ENCODE peak calls at places on chromosomes 5 and 9, in six cellular contexts. One of them, this sample, is unnamed.

GRCh38 chr9:128916204-128916603 is 4.6 kb upstream of the PHYHD1 start:
- DNase-seq in epithelial cell of esophagus: peak
- DNase-seq in kidney tubule cell: no peak
- DNase-seq in activated T-cell treated with anti-CD3 and anti-CD28 coated beads for 48 hours: no peak
- DNase-seq in activated CD4-positive, alpha-beta T cell treated with anti-CD3 and anti-CD28 coated beads for 48 hours: no peak
- DNase-seq in NCI-H2107: no peak
- DNase-seq in this sample: no peak

GRCh38 chr5:73735032-73735734 is 109.2 kb downstream of the ARHGEF28 start:
- DNase-seq in epithelial cell of esophagus: no peak
- DNase-seq in NCI-H2107: no peak
- DNase-seq in activated CD4-positive, alpha-beta T cell treated with anti-CD3 and anti-CD28 coated beads for 48 hours: no peak
- DNase-seq in kidney tubule cell: no peak
- DNase-seq in activated T-cell treated with anti-CD3 and anti-CD28 coated beads for 48 hours: no peak
- DNase-seq in this sample: no peak

GRCh38 chr5:58999804-59000595 is 417.1 kb downstream of the RAB3C start:
- DNase-seq in activated CD4-positive, alpha-beta T cell treated with anti-CD3 and anti-CD28 coated beads for 48 hours: no peak
- DNase-seq in kidney tubule cell: no peak
- DNase-seq in NCI-H2107: no peak
- DNase-seq in activated T-cell treated with anti-CD3 and anti-CD28 coated beads for 48 hours: no peak
- DNase-seq in epithelial cell of esophagus: no peak
- DNase-seq in this sample: no peak

GRCh38 chr5:139138790-139139189 is 59.4 kb downstream of the SIL1 start:
- DNase-seq in epithelial cell of esophagus: peak
- DNase-seq in kidney tubule cell: peak
- DNase-seq in activated T-cell treated with anti-CD3 and anti-CD28 coated beads for 48 hours: no peak
- DNase-seq in activated CD4-positive, alpha-beta T cell treated with anti-CD3 and anti-CD28 coated beads for 48 hours: no peak
- DNase-seq in NCI-H2107: peak
- DNase-seq in this sample: peak

GRCh38 chr9:72280913-72281500 is 84.0 kb downstream of the ZFAND5 start:
- DNase-seq in NCI-H2107: peak
- DNase-seq in epithelial cell of esophagus: peak
- DNase-seq in activated CD4-positive, alpha-beta T cell treated with anti-CD3 and anti-CD28 coated beads for 48 hours: peak
- DNase-seq in kidney tubule cell: peak
- DNase-seq in activated T-cell treated with anti-CD3 and anti-CD28 coated beads for 48 hours: peak
- DNase-seq in this sample: peak

GRCh38 chr5:23776684-23777083 is 269.3 kb downstream of the PRDM9 start:
- DNase-seq in epithelial cell of esophagus: no peak
- DNase-seq in activated T-cell treated with anti-CD3 and anti-CD28 coated beads for 48 hours: no peak
- DNase-seq in kidney tubule cell: no peak
- DNase-seq in NCI-H2107: no peak
- DNase-seq in activated CD4-positive, alpha-beta T cell treated with anti-CD3 and anti-CD28 coated beads for 48 hours: no peak
- DNase-seq in this sample: no peak

GRCh38 chr9:135136991-135137390 is 49.5 kb downstream of the OLFM1 start:
- DNase-seq in activated CD4-positive, alpha-beta T cell treated with anti-CD3 and anti-CD28 coated beads for 48 hours: no peak
- DNase-seq in epithelial cell of esophagus: no peak
- DNase-seq in kidney tubule cell: no peak
- DNase-seq in NCI-H2107: no peak
- DNase-seq in activated T-cell treated with anti-CD3 and anti-CD28 coated beads for 48 hours: no peak
- DNase-seq in this sample: no peak

GRCh38 chr5:113093561-113093960 is 117.0 kb downstream of the DCP2 start:
- DNase-seq in kidney tubule cell: peak
- DNase-seq in activated T-cell treated with anti-CD3 and anti-CD28 coated beads for 48 hours: no peak
- DNase-seq in epithelial cell of esophagus: peak
- DNase-seq in activated CD4-positive, alpha-beta T cell treated with anti-CD3 and anti-CD28 coated beads for 48 hours: no peak
- DNase-seq in NCI-H2107: no peak
- DNase-seq in this sample: no peak

GRCh38 chr5:41193462-41194166 is 19.7 kb downstream of the C6 start:
- DNase-seq in NCI-H2107: no peak
- DNase-seq in epithelial cell of esophagus: peak
- DNase-seq in activated CD4-positive, alpha-beta T cell treated with anti-CD3 and anti-CD28 coated beads for 48 hours: no peak
- DNase-seq in kidney tubule cell: peak
- DNase-seq in activated T-cell treated with anti-CD3 and anti-CD28 coated beads for 48 hours: no peak
- DNase-seq in this sample: peak

GRCh38 chr5:115816226-115817042 is at the start of gene CDO1:
- DNase-seq in NCI-H2107: no peak
- DNase-seq in epithelial cell of esophagus: peak
- DNase-seq in activated T-cell treated with anti-CD3 and anti-CD28 coated beads for 48 hours: peak
- DNase-seq in activated CD4-positive, alpha-beta T cell treated with anti-CD3 and anti-CD28 coated beads for 48 hours: peak
- DNase-seq in kidney tubule cell: peak
- DNase-seq in this sample: no peak

GRCh38 chr5:138967806-138968448 is 92.8 kb upstream of the LRRTM2 start:
- DNase-seq in kidney tubule cell: peak
- DNase-seq in activated T-cell treated with anti-CD3 and anti-CD28 coated beads for 48 hours: no peak
- DNase-seq in epithelial cell of esophagus: no peak
- DNase-seq in NCI-H2107: no peak
- DNase-seq in activated CD4-positive, alpha-beta T cell treated with anti-CD3 and anti-CD28 coated beads for 48 hours: no peak
- DNase-seq in this sample: peak

GRCh38 chr9:125025584-125025983 is 84.7 kb upstream of the GOLGA1 start:
- DNase-seq in epithelial cell of esophagus: peak
- DNase-seq in kidney tubule cell: no peak
- DNase-seq in activated T-cell treated with anti-CD3 and anti-CD28 coated beads for 48 hours: no peak
- DNase-seq in activated CD4-positive, alpha-beta T cell treated with anti-CD3 and anti-CD28 coated beads for 48 hours: no peak
- DNase-seq in NCI-H2107: no peak
- DNase-seq in this sample: no peak

GRCh38 chr5:181099453-181100086 is 31.4 kb downstream of the OR2V1 start:
- DNase-seq in activated T-cell treated with anti-CD3 and anti-CD28 coated beads for 48 hours: no peak
- DNase-seq in epithelial cell of esophagus: no peak
- DNase-seq in NCI-H2107: no peak
- DNase-seq in activated CD4-positive, alpha-beta T cell treated with anti-CD3 and anti-CD28 coated beads for 48 hours: no peak
- DNase-seq in kidney tubule cell: no peak
- DNase-seq in this sample: no peak

GRCh38 chr9:98989036-98990000 is 45.6 kb downstream of the COL15A1 start:
- DNase-seq in epithelial cell of esophagus: peak
- DNase-seq in activated T-cell treated with anti-CD3 and anti-CD28 coated beads for 48 hours: no peak
- DNase-seq in activated CD4-positive, alpha-beta T cell treated with anti-CD3 and anti-CD28 coated beads for 48 hours: no peak
- DNase-seq in kidney tubule cell: peak
- DNase-seq in NCI-H2107: no peak
- DNase-seq in this sample: peak

GRCh38 chr9:134620751-134621557 is 20.6 kb upstream of the COL5A1 start:
- DNase-seq in epithelial cell of esophagus: no peak
- DNase-seq in NCI-H2107: no peak
- DNase-seq in kidney tubule cell: no peak
- DNase-seq in activated CD4-positive, alpha-beta T cell treated with anti-CD3 and anti-CD28 coated beads for 48 hours: peak
- DNase-seq in activated T-cell treated with anti-CD3 and anti-CD28 coated beads for 48 hours: no peak
- DNase-seq in this sample: no peak

GRCh38 chr9:136996361-136997281 is at the start of gene CLIC3:
- DNase-seq in kidney tubule cell: peak
- DNase-seq in activated T-cell treated with anti-CD3 and anti-CD28 coated beads for 48 hours: peak
- DNase-seq in activated CD4-positive, alpha-beta T cell treated with anti-CD3 and anti-CD28 coated beads for 48 hours: peak
- DNase-seq in NCI-H2107: no peak
- DNase-seq in epithelial cell of esophagus: peak
- DNase-seq in this sample: no peak

GRCh38 chr9:131773911-131774379 is 34.1 kb upstream of the RAPGEF1 start:
- DNase-seq in activated T-cell treated with anti-CD3 and anti-CD28 coated beads for 48 hours: no peak
- DNase-seq in epithelial cell of esophagus: peak
- DNase-seq in kidney tubule cell: peak
- DNase-seq in activated CD4-positive, alpha-beta T cell treated with anti-CD3 and anti-CD28 coated beads for 48 hours: peak
- DNase-seq in NCI-H2107: no peak
- DNase-seq in this sample: peak

GRCh38 chr5:172874647-172875371 is 40.8 kb downstream of the ERGIC1 start:
- DNase-seq in activated CD4-positive, alpha-beta T cell treated with anti-CD3 and anti-CD28 coated beads for 48 hours: no peak
- DNase-seq in NCI-H2107: no peak
- DNase-seq in activated T-cell treated with anti-CD3 and anti-CD28 coated beads for 48 hours: no peak
- DNase-seq in epithelial cell of esophagus: no peak
- DNase-seq in kidney tubule cell: no peak
- DNase-seq in this sample: no peak

GRCh38 chr5:94793113-94793815 is 174.8 kb downstream of the SLF1 start:
- DNase-seq in activated T-cell treated with anti-CD3 and anti-CD28 coated beads for 48 hours: no peak
- DNase-seq in activated CD4-positive, alpha-beta T cell treated with anti-CD3 and anti-CD28 coated beads for 48 hours: peak
- DNase-seq in kidney tubule cell: peak
- DNase-seq in epithelial cell of esophagus: no peak
- DNase-seq in NCI-H2107: no peak
- DNase-seq in this sample: peak

GRCh38 chr5:79595086-79595485 is 17.2 kb upstream of the TENT2 start:
- DNase-seq in NCI-H2107: no peak
- DNase-seq in activated CD4-positive, alpha-beta T cell treated with anti-CD3 and anti-CD28 coated beads for 48 hours: no peak
- DNase-seq in epithelial cell of esophagus: no peak
- DNase-seq in activated T-cell treated with anti-CD3 and anti-CD28 coated beads for 48 hours: no peak
- DNase-seq in kidney tubule cell: no peak
- DNase-seq in this sample: no peak

GRCh38 chr9:23741304-23741800 is 84.7 kb downstream of the ELAVL2 start:
- DNase-seq in kidney tubule cell: no peak
- DNase-seq in activated T-cell treated with anti-CD3 and anti-CD28 coated beads for 48 hours: no peak
- DNase-seq in activated CD4-positive, alpha-beta T cell treated with anti-CD3 and anti-CD28 coated beads for 48 hours: no peak
- DNase-seq in NCI-H2107: no peak
- DNase-seq in epithelial cell of esophagus: no peak
- DNase-seq in this sample: no peak

GRCh38 chr5:87404359-87404758 is 8.4 kb downstream of the CCNH start:
- DNase-seq in NCI-H2107: no peak
- DNase-seq in activated T-cell treated with anti-CD3 and anti-CD28 coated beads for 48 hours: no peak
- DNase-seq in epithelial cell of esophagus: no peak
- DNase-seq in kidney tubule cell: no peak
- DNase-seq in activated CD4-positive, alpha-beta T cell treated with anti-CD3 and anti-CD28 coated beads for 48 hours: no peak
- DNase-seq in this sample: no peak

GRCh38 chr5:94469889-94470288 is 148.5 kb downstream of the KIAA0825 start:
- DNase-seq in epithelial cell of esophagus: no peak
- DNase-seq in NCI-H2107: peak
- DNase-seq in kidney tubule cell: no peak
- DNase-seq in activated T-cell treated with anti-CD3 and anti-CD28 coated beads for 48 hours: no peak
- DNase-seq in activated CD4-positive, alpha-beta T cell treated with anti-CD3 and anti-CD28 coated beads for 48 hours: no peak
- DNase-seq in this sample: no peak

GRCh38 chr5:170638454-170639220 is 134.8 kb downstream of the KCNIP1 start:
- DNase-seq in epithelial cell of esophagus: peak
- DNase-seq in activated CD4-positive, alpha-beta T cell treated with anti-CD3 and anti-CD28 coated beads for 48 hours: peak
- DNase-seq in activated T-cell treated with anti-CD3 and anti-CD28 coated beads for 48 hours: peak
- DNase-seq in kidney tubule cell: peak
- DNase-seq in NCI-H2107: no peak
- DNase-seq in this sample: peak

GRCh38 chr9:35658144-35658893 is at the start of gene CCDC107:
- DNase-seq in activated CD4-positive, alpha-beta T cell treated with anti-CD3 and anti-CD28 coated beads for 48 hours: peak
- DNase-seq in kidney tubule cell: peak
- DNase-seq in NCI-H2107: peak
- DNase-seq in activated T-cell treated with anti-CD3 and anti-CD28 coated beads for 48 hours: peak
- DNase-seq in epithelial cell of esophagus: peak
- DNase-seq in this sample: no peak

GRCh38 chr5:17081142-17081541 is 136.3 kb upstream of the BASP1 start:
- DNase-seq in activated CD4-positive, alpha-beta T cell treated with anti-CD3 and anti-CD28 coated beads for 48 hours: no peak
- DNase-seq in kidney tubule cell: no peak
- DNase-seq in epithelial cell of esophagus: no peak
- DNase-seq in NCI-H2107: no peak
- DNase-seq in activated T-cell treated with anti-CD3 and anti-CD28 coated beads for 48 hours: no peak
- DNase-seq in this sample: no peak

GRCh38 chr9:69932901-69933300 is 110.7 kb upstream of the MAMDC2 start:
- DNase-seq in activated T-cell treated with anti-CD3 and anti-CD28 coated beads for 48 hours: no peak
- DNase-seq in activated CD4-positive, alpha-beta T cell treated with anti-CD3 and anti-CD28 coated beads for 48 hours: peak
- DNase-seq in epithelial cell of esophagus: no peak
- DNase-seq in kidney tubule cell: peak
- DNase-seq in NCI-H2107: no peak
- DNase-seq in this sample: no peak

GRCh38 chr9:124437086-124437485 is 13.2 kb upstream of the ADGRD2 start:
- DNase-seq in epithelial cell of esophagus: no peak
- DNase-seq in activated CD4-positive, alpha-beta T cell treated with anti-CD3 and anti-CD28 coated beads for 48 hours: no peak
- DNase-seq in activated T-cell treated with anti-CD3 and anti-CD28 coated beads for 48 hours: no peak
- DNase-seq in NCI-H2107: no peak
- DNase-seq in kidney tubule cell: no peak
- DNase-seq in this sample: no peak

GRCh38 chr9:24961787-24962186 is 416.1 kb upstream of the IZUMO3 start:
- DNase-seq in activated T-cell treated with anti-CD3 and anti-CD28 coated beads for 48 hours: no peak
- DNase-seq in kidney tubule cell: no peak
- DNase-seq in epithelial cell of esophagus: no peak
- DNase-seq in activated CD4-positive, alpha-beta T cell treated with anti-CD3 and anti-CD28 coated beads for 48 hours: no peak
- DNase-seq in NCI-H2107: no peak
- DNase-seq in this sample: no peak

GRCh38 chr9:108813951-108814601 is 41.7 kb downstream of the ACTL7B start:
- DNase-seq in activated T-cell treated with anti-CD3 and anti-CD28 coated beads for 48 hours: no peak
- DNase-seq in NCI-H2107: no peak
- DNase-seq in epithelial cell of esophagus: peak
- DNase-seq in kidney tubule cell: peak
- DNase-seq in activated CD4-positive, alpha-beta T cell treated with anti-CD3 and anti-CD28 coated beads for 48 hours: no peak
- DNase-seq in this sample: peak

GRCh38 chr5:154723740-154724505 is 31.3 kb upstream of the LARP1 start:
- DNase-seq in epithelial cell of esophagus: peak
- DNase-seq in NCI-H2107: no peak
- DNase-seq in kidney tubule cell: no peak
- DNase-seq in activated CD4-positive, alpha-beta T cell treated with anti-CD3 and anti-CD28 coated beads for 48 hours: no peak
- DNase-seq in activated T-cell treated with anti-CD3 and anti-CD28 coated beads for 48 hours: no peak
- DNase-seq in this sample: peak

GRCh38 chr9:95515272-95516113 is 1.3 kb downstream of the PTCH1 start:
- DNase-seq in NCI-H2107: no peak
- DNase-seq in epithelial cell of esophagus: no peak
- DNase-seq in kidney tubule cell: peak
- DNase-seq in activated CD4-positive, alpha-beta T cell treated with anti-CD3 and anti-CD28 coated beads for 48 hours: peak
- DNase-seq in activated T-cell treated with anti-CD3 and anti-CD28 coated beads for 48 hours: peak
- DNase-seq in this sample: no peak